ENCODE peak calls at places on chromosomes 2 and 18, in five cellular contexts. O is HCT116, J is neural progenitor cell, Q is GM23338, F is SK-N-SH. V is an unnamed sample.

GRCh38 chr2:204654679-204655078 is 109.4 kb downstream of the PARD3B start:
- DNase-seq in Q (no peak), F (no peak), J (no peak), O (no peak), V (no peak)

GRCh38 chr2:157190151-157190550 is 67.4 kb upstream of the GALNT5 start:
- DNase-seq in J (peak; percentile 16), O (no peak), F (no peak), Q (no peak), V (no peak)

GRCh38 chr2:212957624-212958023 is 193.8 kb downstream of the IKZF2 start:
- DNase-seq in Q (no peak), O (no peak), J (no peak), F (no peak), V (no peak)

GRCh38 chr2:11562476-11562875 is 28.6 kb downstream of the GREB1 start:
- DNase-seq in J (no peak), F (no peak), Q (no peak), O (no peak), V (no peak)

GRCh38 chr2:12498286-12498685 is 218.4 kb upstream of the TRIB2 start:
- DNase-seq in O (no peak), J (no peak), Q (no peak), F (no peak), V (no peak)

GRCh38 chr2:8847400-8847799 is 10.0 kb upstream of the KIDINS220 start:
- DNase-seq in O (no peak), J (no peak), Q (no peak), F (no peak), V (no peak)

GRCh38 chr2:39492095-39492590 is 55.1 kb upstream of the MAP4K3 start:
- DNase-seq in F (no peak), J (no peak), Q (no peak), O (no peak), V (peak; percentile 94)

GRCh38 chr18:77098554-77099174 is 33.9 kb downstream of the MBP start:
- DNase-seq in J (no peak), Q (peak; percentile 44), F (no peak), O (no peak), V (no peak)

GRCh38 chr2:228763600-228763999 is 507.5 kb downstream of the PID1 start:
- DNase-seq in F (no peak), Q (no peak), J (peak; percentile 80), O (no peak), V (no peak)

GRCh38 chr2:3145471-3146027 is 232.1 kb downstream of the EIPR1 start:
- DNase-seq in J (no peak), F (no peak), O (no peak), Q (no peak), V (no peak)

GRCh38 chr2:99088017-99088416 is 53.5 kb upstream of the C2orf15 start:
- DNase-seq in F (no peak), O (no peak), Q (no peak), J (no peak), V (peak; percentile 72)

GRCh38 chr2:113980946-113981345 is 91.1 kb downstream of the ACTR3 start:
- DNase-seq in J (no peak), F (no peak), Q (no peak), O (no peak), V (no peak)

GRCh38 chr2:230950833-230951339 is 25.8 kb upstream of the GPR55 start:
- DNase-seq in O (no peak), Q (no peak), J (no peak), F (no peak), V (no peak)

GRCh38 chr2:120589782-120590608 is 145.7 kb upstream of the GLI2 start:
- DNase-seq in Q (no peak), O (no peak), J (no peak), F (no peak), V (no peak)

GRCh38 chr2:189641565-189641964 is 19.7 kb upstream of the ASNSD1 start:
- DNase-seq in Q (no peak), F (no peak), J (no peak), O (no peak), V (no peak)

GRCh38 chr2:24365826-24366225 is 5.5 kb upstream of the ITSN2 start:
- DNase-seq in Q (no peak), J (no peak), F (no peak), O (no peak), V (no peak)

GRCh38 chr2:101517753-101518152 is 42.8 kb upstream of the RFX8 start:
- DNase-seq in F (no peak), Q (peak; percentile 21), J (no peak), O (no peak), V (no peak)

GRCh38 chr2:37896319-37896718 is 28.8 kb upstream of the RMDN2 start:
- DNase-seq in J (peak; percentile 28), O (no peak), Q (peak; percentile 61), F (peak; percentile 33), V (no peak)

GRCh38 chr18:75156139-75156750 is 52.7 kb downstream of the PTGR3 start:
- DNase-seq in F (no peak), J (no peak), O (no peak), Q (no peak), V (no peak)

GRCh38 chr18:75154259-75154658 is 54.7 kb downstream of the PTGR3 start:
- DNase-seq in J (no peak), F (no peak), O (no peak), Q (no peak), V (no peak)

GRCh38 chr18:75156831-75157230 is 52.1 kb downstream of the PTGR3 start:
- DNase-seq in Q (no peak), F (no peak), J (no peak), O (no peak), V (no peak)

GRCh38 chr18:75157359-75157758 is 51.6 kb downstream of the PTGR3 start:
- DNase-seq in O (no peak), Q (no peak), J (no peak), F (no peak), V (no peak)

GRCh38 chr18:75154997-75155396 is 53.9 kb downstream of the PTGR3 start:
- DNase-seq in Q (no peak), O (no peak), F (no peak), J (no peak), V (no peak)
- TF ChIP-seq EZH2phosphoT487 in Q (no peak), O (no peak), F (no peak), J (no peak), V (no peak)

DNA sequence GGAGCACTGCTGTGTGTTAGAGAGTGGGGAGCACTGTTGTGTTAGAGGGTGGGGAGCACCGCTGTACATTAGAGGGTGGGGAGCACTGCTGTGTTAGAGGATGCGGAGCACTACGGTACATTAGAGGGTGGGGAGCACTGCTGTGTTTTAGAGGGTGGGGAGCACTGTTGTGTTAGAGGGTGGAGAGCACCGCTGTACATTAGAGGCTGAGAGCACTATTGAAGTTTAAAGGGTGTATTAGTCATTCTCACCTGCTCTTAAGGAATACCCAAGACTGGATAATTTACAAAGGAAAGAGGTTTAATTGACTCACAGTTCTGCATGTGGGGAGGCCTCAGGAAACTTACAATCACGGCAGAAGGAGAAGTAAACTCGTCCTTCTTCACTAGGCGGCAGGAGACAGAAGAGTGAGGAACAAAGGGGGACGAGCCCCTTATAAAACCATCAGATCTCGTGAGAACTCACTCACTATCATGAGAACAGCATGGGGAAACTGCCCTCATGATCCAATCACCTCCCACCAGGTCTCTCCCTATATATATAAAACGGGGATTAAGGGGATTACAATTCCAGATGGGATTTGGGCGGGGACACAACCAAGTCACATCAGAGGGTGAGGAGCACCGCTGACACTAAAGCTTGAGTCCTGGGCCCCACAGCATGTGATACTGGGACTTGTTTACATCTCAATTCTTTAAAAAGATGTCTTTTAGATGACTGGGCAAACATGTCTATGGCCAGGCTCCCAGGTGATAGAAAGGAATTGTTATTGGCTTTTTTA is 19.5 kb upstream of the AGXT start:
- DNase-seq in F (no peak), O (no peak), Q (no peak), J (peak; percentile 56), V (no peak)
- TF ChIP-seq EZH2phosphoT487 in F (no peak), O (no peak), Q (no peak), J (no peak), V (no peak)

GRCh38 chr2:72103690-72104089 is 44.0 kb downstream of the CYP26B1 start:
- DNase-seq in Q (no peak), J (no peak), F (no peak), O (no peak), V (no peak)
- TF ChIP-seq EZH2phosphoT487 in Q (no peak), J (no peak), F (no peak), O (no peak), V (no peak)

GRCh38 chr2:160667811-160668210 is 174.2 kb upstream of the RBMS1 start:
- DNase-seq in J (no peak), F (no peak), O (no peak), Q (no peak), V (peak; percentile 40)
- TF ChIP-seq EZH2phosphoT487 in J (no peak), F (no peak), O (no peak), Q (no peak), V (no peak)

GRCh38 chr2:176164803-176165597 is 7.9 kb downstream of the HOXD3 start:
- DNase-seq in Q (peak; percentile 62), J (peak; percentile 53), O (no peak), F (no peak), V (no peak)
- TF ChIP-seq EZH2phosphoT487 in Q (peak; percentile 89), J (peak; percentile 99), O (no peak), F (no peak), V (no peak)

DNA sequence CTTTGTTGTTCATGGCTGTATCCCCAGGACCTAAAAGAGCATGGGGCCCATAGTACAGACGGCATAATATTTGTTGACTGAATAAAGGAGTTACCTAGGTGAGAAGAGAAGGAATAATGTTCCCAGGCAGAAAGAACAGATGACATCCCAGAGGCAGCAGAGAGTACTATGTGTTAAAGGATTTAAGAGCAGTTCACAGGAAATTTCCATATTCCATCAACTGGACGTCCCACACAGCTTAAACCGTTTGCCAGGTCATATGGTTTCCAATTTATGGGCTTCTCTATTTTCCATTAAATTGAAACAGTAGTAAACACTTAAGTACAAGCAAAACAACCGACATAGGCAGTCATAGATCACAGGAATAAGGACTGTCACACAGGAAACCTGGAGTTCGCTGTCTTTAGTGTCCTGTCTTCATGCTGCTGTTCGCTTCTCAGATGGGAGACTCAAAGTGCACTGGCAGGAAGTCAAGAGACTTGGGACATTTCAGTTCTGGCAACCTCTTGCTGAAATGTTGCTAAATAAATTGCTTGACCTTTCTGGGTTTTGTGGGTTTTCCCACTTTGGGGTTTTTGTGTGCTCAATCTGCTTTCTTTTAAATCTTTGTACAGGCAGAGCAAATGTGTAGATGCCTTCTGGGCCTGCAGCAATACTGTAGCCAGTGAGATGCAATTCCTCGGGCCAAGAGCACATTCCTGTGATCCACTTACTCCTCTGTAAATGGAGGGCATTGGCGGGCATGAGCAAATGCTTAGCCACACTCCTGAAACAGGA is 5.8 kb upstream of the PIEZO2 start:
- DNase-seq in Q (no peak), J (no peak), F (no peak), O (no peak), V (no peak)
- TF ChIP-seq EZH2phosphoT487 in Q (no peak), J (no peak), F (no peak), O (no peak), V (no peak)

DNA sequence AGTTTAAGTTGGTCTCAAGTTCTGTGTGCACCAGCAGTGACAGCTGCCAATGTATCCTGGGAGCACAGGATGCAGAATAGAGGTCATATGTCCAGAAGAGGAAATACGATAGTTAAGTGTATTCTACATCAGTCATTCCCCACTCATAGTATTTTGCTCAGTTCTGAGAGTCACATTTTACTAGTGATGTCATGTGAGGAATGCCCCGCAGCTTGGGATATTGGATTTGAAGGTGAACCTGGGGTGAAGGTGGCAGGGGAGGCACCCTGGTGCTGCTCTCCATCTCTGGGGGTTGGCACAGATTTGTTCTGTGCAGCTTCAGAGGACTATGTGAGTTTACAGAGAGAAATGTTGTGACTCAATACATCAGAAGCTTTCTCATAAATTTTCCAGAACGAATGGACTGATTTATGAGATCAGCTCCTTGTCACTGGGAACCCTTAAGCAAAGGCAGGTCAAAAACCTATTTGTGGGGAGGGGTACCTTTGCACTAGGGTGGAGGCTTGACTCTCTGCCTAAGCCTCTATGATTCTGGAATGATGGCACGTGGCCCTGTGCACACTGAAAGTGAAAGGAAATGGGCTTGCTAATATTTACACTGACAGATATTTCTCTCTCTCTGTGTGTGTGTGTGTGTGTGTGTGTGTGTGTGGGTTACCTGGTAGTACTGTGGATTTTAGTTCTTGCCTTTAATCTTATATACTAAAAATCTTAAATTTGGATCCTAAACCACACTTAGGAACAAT is 95.9 kb downstream of the NEB start:
- DNase-seq in O (no peak), F (no peak), J (no peak), Q (no peak), V (peak; percentile 83)
- TF ChIP-seq EZH2phosphoT487 in O (no peak), F (no peak), J (no peak), Q (no peak), V (no peak)

V was measured in MM.1S.